ENCODE peak calls at places on chromosome 1, in eight cellular contexts. W is NCI-H187, R is WTC11, G is erythroblast, D is NCI-H748 treated with DMSO at 0.1 percent for 48 hours, L is fibroblast of pulmonary artery, N is NCI-H2107, I is head of caudate nucleus. S is an unnamed sample.

GRCh38 chr1:28127617-28128257 is 39.3 kb upstream of the EYA3 start:
- DNase-seq in W (no peak), R (no peak), G (no peak), D (no peak), L (no peak), N (no peak), I (no peak), S (no peak)

GRCh38 chr1:230807551-230808267 is 60.5 kb downstream of the CAPN9 start:
- DNase-seq in W (no peak), R (no peak), G (no peak), D (no peak), L (no peak), N (no peak), I (peak; percentile 75), S (no peak)

GRCh38 chr1:116147972-116148371 is 36.8 kb downstream of the MAB21L3 start:
- DNase-seq in W (no peak), R (no peak), G (no peak), D (no peak), L (no peak), N (no peak), I (no peak), S (no peak)

GRCh38 chr1:73356485-73356884 is 841.5 kb downstream of the LRRIQ3 start:
- DNase-seq in W (no peak), R (no peak), G (no peak), D (no peak), L (no peak), N (no peak), I (no peak), S (no peak)

GRCh38 chr1:214827883-214828282 is 224.9 kb downstream of the CENPF start:
- DNase-seq in W (no peak), R (no peak), G (no peak), D (no peak), L (no peak), N (no peak), I (no peak), S (no peak)

GRCh38 chr1:89973481-89974127 is 21.3 kb upstream of the ZNF326 start:
- DNase-seq in W (no peak), R (no peak), G (no peak), D (no peak), L (no peak), N (no peak), I (no peak), S (no peak)

GRCh38 chr1:19430121-19431068 is 54.9 kb downstream of the CAPZB start:
- DNase-seq in W (no peak), R (no peak), G (no peak), D (no peak), L (peak; percentile 79), N (no peak), I (no peak), S (peak; percentile 73)

GRCh38 chr1:186849271-186849671 is 20.5 kb downstream of the PLA2G4A start:
- DNase-seq in W (no peak), R (no peak), G (no peak), D (no peak), L (no peak), N (no peak), I (peak; percentile 11), S (no peak)

GRCh38 chr1:2429780-2430591 is 17.6 kb upstream of the PEX10 start:
- DNase-seq in W (no peak), R (peak; percentile 58), G (no peak), D (no peak), L (no peak), N (no peak), I (no peak), S (no peak)

GRCh38 chr1:36782785-36783184 is 251.5 kb downstream of the GRIK3 start:
- DNase-seq in W (no peak), R (no peak), G (no peak), D (no peak), L (no peak), N (no peak), I (no peak), S (no peak)

GRCh38 chr1:41653574-41653973 is 169.1 kb upstream of the EDN2 start:
- DNase-seq in W (no peak), R (no peak), G (no peak), D (no peak), L (no peak), N (no peak), I (no peak), S (no peak)

GRCh38 chr1:241551759-241552638 is 19.8 kb downstream of the KMO start:
- DNase-seq in W (no peak), R (no peak), G (no peak), D (no peak), L (no peak), N (no peak), I (peak; percentile 17), S (no peak)

GRCh38 chr1:170285027-170285426 is 139.3 kb downstream of the NTMT2 start:
- DNase-seq in W (no peak), R (no peak), G (no peak), D (peak; percentile 7), L (no peak), N (no peak), I (no peak), S (no peak)

GRCh38 chr1:206729507-206729906 is 41.1 kb upstream of the IL19 start:
- DNase-seq in W (no peak), R (no peak), G (no peak), D (no peak), L (no peak), N (no peak), I (no peak), S (no peak)